ENCODE peak calls at places on chromosomes 1 and 21, in four cellular contexts. J is tibial nerve, T is cardiac muscle cell, G is spleen. N is an unnamed sample.

GRCh38 chr1:31405578-31406245 is 7.3 kb upstream of the SERINC2 start:
- DNase-seq in T (no peak), G (no peak), J (no peak), N (no peak)

GRCh38 chr21:25936776-25937175 is 202.0 kb downstream of the GABPA start:
- DNase-seq in J (no peak), T (no peak), G (no peak), N (no peak)

GRCh38 chr21:14956826-14957225 is 108.0 kb downstream of the NRIP1 start:
- DNase-seq in J (no peak), G (no peak), T (peak; percentile 76), N (no peak)

GRCh38 chr1:185681034-185681633 is 53.1 kb upstream of the HMCN1 start:
- DNase-seq in T (peak; percentile 65), G (no peak), J (peak; percentile 44), N (peak; percentile 12)

GRCh38 chr1:174519845-174520244 is 72.1 kb downstream of the GPR52 start:
- DNase-seq in G (no peak), J (no peak), T (no peak), N (no peak)

GRCh38 chr1:13646533-13646932 is 53.5 kb upstream of the PRDM2 start:
- DNase-seq in T (no peak), G (no peak), J (no peak), N (no peak)

GRCh38 chr21:45856422-45856821 is 125.1 kb upstream of the COL6A1 start:
- DNase-seq in T (no peak), G (no peak), J (no peak), N (no peak)

GRCh38 chr1:235910357-235911299 is 43.9 kb upstream of the LYST start:
- DNase-seq in G (no peak), J (no peak), T (peak; percentile 80), N (peak; percentile 97)

DNA sequence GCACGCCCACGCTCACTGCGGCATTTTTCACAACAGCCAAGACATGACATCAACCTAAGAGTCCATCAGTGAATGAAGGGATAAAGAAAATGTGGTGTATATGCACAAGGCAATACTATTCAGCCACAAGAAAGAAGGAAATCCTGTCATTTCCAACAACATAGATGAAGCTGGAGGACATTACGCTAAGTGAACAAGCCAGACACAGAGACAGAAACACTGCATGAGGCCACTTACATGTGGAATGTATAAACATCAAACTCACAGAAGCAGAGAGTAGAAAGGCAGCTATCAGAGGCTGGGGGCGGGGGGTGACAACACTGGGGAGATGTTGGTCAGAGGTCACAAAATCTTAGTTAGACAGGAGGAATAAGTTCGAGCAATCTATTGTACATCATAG is 20.9 kb downstream of the TMPRSS2 start:
- DNase-seq in G (no peak), T (no peak), J (no peak), N (peak; percentile 22)
- H3K4me1 ChIP-seq in G (peaks cover 4% of the 10 kb centered on the region), T (no peaks in the 10 kb centered on the region), J (no peaks in the 10 kb centered on the region), N (peaks cover 38% of the 10 kb centered on the region)

DNA sequence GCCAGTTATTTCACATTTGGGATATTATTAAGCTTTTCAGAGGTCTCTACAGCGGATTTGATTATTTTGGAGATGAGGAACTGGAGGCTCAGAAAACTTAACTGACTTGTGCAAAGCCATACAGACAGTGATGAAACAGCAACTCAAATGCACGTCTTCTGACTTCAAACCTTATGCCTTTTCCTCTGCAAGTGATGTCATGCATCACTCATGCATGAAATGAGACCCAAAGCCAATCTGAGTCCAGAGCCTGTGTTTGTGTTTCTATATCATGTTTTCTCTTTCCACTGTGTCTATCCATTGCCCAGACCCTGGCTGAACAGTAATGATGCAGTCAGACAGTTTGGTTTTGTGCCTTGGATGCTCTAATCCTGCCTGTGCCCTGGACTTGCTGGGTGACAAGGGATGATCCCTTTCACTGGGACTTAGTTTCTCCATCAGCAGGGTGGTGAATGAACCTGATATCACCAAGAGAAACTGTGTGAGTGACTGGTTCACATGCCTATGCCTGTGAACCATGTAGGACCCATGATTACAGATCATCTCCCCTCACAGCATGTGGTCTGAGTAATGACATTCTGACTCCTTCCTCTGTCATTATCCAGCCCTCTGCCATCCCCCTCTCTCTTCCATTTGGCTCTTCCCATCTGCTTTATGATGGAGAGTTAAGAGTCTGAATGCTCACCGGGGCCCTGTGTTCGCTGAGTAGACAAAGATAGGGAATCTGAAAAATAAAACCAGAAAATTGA is 33.4 kb downstream of the SLAMF6 start:
- DNase-seq in T (no peak), G (no peak), J (no peak), N (no peak)
- H3K4me3 ChIP-seq in T (no peak overlapping the region), G (no peak overlapping the region), J (no peak overlapping the region), N (no peak overlapping the region)

DNA sequence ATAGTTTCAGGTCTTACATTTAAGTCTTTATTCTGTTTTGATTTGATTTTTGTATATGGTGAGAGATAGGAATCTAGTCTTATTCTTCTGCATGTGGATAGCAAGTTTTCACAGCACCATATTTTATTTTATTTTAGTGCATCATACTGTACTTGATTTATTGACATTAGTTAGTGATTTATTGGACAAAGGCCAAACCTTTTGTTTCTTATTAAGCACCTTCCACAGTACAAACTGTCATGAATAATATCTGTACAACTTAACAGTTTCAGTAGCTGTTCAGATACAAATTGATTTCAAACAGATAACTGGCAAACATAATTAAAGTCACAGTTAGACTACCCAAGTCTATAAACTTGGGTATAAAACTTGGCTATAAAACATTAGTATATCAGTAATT is 15.8 kb downstream of the CD1D start:
- DNase-seq in J (no peak), T (no peak), G (no peak), N (no peak)
- H3K27me3 ChIP-seq in J (no peaks in the 10 kb centered on the region), T (no peaks in the 10 kb centered on the region), G (peaks cover 9% of the 10 kb centered on the region), N (peaks cover 31% of the 10 kb centered on the region)

GRCh38 chr1:12477301-12477700 is 140.7 kb downstream of the DHRS3 start:
- DNase-seq in J (no peak), T (no peak), G (no peak), N (no peak)
- H3K4me1 ChIP-seq in J (peaks cover 5% of the 10 kb centered on the region), T (peaks cover 30% of the 10 kb centered on the region), G (peaks cover 97% of the 10 kb centered on the region), N (peaks cover 74% of the 10 kb centered on the region)